ENCODE peak calls at places on chromosomes 11 and 22, in eight cellular contexts. H is psoas muscle, D is pancreas, M is cardiac muscle cell, I is A549, G is mucosa of descending colon, X is tibial artery, Z is BJ. Y is an unnamed sample.

GRCh38 chr22:39489094-39490068 is 12.7 kb upstream of the MIEF1 start:
- DNase-seq in I (no peak), Z (no peak), X (no peak), D (no peak), H (no peak), G (peak; percentile 54), M (no peak), Y (no peak)

GRCh38 chr11:67282155-67282875 is 6.8 kb upstream of the ANKRD13D start:
- DNase-seq in I (no peak), H (peak; percentile 11), D (no peak), G (peak; percentile 53), X (peak; percentile 64), M (no peak), Z (no peak), Y (no peak)

GRCh38 chr11:34222030-34222429 is 116.6 kb downstream of the NAT10 start:
- DNase-seq in I (no peak), D (no peak), X (no peak), H (no peak), M (no peak), Z (no peak), G (no peak), Y (no peak)

GRCh38 chr22:39478461-39478860 is 21.6 kb downstream of the MGAT3 start:
- DNase-seq in X (no peak), I (no peak), Z (no peak), H (no peak), M (peak; percentile 76), G (no peak), D (peak; percentile 43), Y (no peak)

GRCh38 chr11:109221190-109221589 is 200.8 kb upstream of the C11orf87 start:
- DNase-seq in D (no peak), Z (no peak), I (no peak), M (no peak), X (no peak), H (no peak), G (no peak), Y (no peak)

GRCh38 chr11:9109858-9110731 is 18.7 kb upstream of the SCUBE2 start:
- DNase-seq in D (no peak), H (no peak), I (no peak), M (no peak), Z (no peak), X (no peak), G (no peak), Y (no peak)

GRCh38 chr11:73308963-73309960 is 1.2 kb downstream of the ARHGEF17 start:
- DNase-seq in D (peak; percentile 70), I (peak; percentile 84), X (peak; percentile 97), G (peak; percentile 88), M (peak; percentile 96), H (peak; percentile 91), Z (peak; percentile 80), Y (no peak)

GRCh38 chr22:45832959-45833580 is 143.9 kb downstream of the WNT7B start:
- DNase-seq in G (no peak), M (no peak), Z (no peak), I (no peak), D (no peak), H (no peak), X (no peak), Y (no peak)

GRCh38 chr11:38206663-38207062 is 1608.6 kb upstream of the RAG2 start:
- DNase-seq in Z (no peak), M (no peak), I (no peak), D (no peak), X (no peak), G (no peak), H (no peak), Y (no peak)

GRCh38 chr11:62535802-62536201 is 10.8 kb downstream of the AHNAK start:
- DNase-seq in D (no peak), M (no peak), X (no peak), H (no peak), G (no peak), Z (no peak), I (no peak), Y (no peak)
- TF ChIP-seq CTCF in D (no peak), M (no peak), X (no peak), H (no peak), G (no peak), Z (no peak), I (no peak), Y (no peak)

GRCh38 chr11:469684-470667 is 19.9 kb downstream of the PTDSS2 start:
- DNase-seq in I (peak; percentile 67), H (peak; percentile 47), X (peak; percentile 90), G (no peak), D (no peak), M (no peak), Z (no peak), Y (peak; percentile 88)
- H3K4me3 ChIP-seq in I (peak overlapping the region; percentile 21), H (peak overlapping the region; percentile 16), X (peak overlapping the region; percentile 24), G (no peak overlapping the region), D (peak overlapping the region; percentile 8), M (no peak overlapping the region), Z (peak overlapping the region; percentile 10), Y (peak overlapping the region; percentile 62)

GRCh38 chr11:6599884-6600390 is 3.5 kb downstream of the RRP8 start:
- DNase-seq in I (no peak), Z (no peak), H (no peak), G (no peak), X (no peak), D (no peak), M (no peak), Y (no peak)

GRCh38 chr11:6599449-6599848 is 4.0 kb downstream of the RRP8 start:
- DNase-seq in I (no peak), M (no peak), H (no peak), Z (no peak), X (no peak), G (no peak), D (no peak), Y (no peak)

GRCh38 chr11:6598555-6598954 is 4.9 kb downstream of the RRP8 start:
- DNase-seq in M (no peak), D (no peak), Z (no peak), X (no peak), H (no peak), G (no peak), I (no peak), Y (no peak)

GRCh38 chr11:6596237-6596877 is 7.1 kb downstream of the RRP8 start:
- DNase-seq in I (no peak), G (no peak), X (no peak), M (no peak), H (no peak), D (no peak), Z (no peak), Y (no peak)

DNA sequence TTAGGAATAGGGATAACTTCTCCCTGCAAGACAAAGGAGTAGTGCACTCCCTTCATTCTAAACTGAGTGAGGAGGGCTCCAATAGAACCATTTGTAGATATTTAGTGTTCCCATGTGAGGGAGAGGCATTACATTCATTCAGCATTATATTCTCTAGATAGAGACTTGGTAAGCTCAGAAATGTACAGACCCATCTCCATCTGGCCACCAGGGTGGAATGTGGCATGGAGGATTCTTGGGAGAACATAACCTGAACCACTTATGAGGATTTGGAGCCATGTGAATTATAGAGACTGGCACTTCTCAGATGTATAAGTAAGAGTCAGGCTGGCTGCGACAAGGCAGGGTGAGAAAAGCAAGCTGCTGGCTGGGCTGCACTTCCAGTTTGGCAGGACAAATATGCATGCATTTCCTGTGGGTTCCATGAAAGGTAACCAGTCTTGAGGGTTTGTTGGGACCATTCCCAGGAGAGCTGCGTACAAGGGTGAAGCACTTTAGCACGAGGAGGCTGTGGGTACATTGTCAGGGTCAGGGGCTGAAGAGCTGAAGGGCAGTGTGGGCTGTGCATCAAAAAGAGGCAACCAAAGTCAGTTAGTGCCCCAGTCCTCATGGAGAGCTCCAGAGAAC is 9.2 kb downstream of the RRP8 start:
- DNase-seq in G (no peak), H (no peak), M (no peak), X (no peak), I (no peak), Z (no peak), D (no peak), Y (no peak)
- TF ChIP-seq CTCF in G (no peak), H (no peak), M (no peak), X (no peak), I (no peak), Z (no peak), D (no peak), Y (no peak)

GRCh38 chr22:38455063-38455529 is at the start of gene KCNJ4:
- DNase-seq in D (no peak), M (no peak), I (no peak), Z (no peak), H (no peak), X (no peak), G (no peak), Y (no peak)

GRCh38 chr22:38456841-38457699 is 2.1 kb upstream of the KCNJ4 start:
- DNase-seq in I (no peak), Z (no peak), X (no peak), H (no peak), D (no peak), M (no peak), G (no peak), Y (no peak)

GRCh38 chr22:38456272-38456837 is 1.4 kb upstream of the KCNJ4 start:
- DNase-seq in I (no peak), G (no peak), D (no peak), H (no peak), M (no peak), Z (no peak), X (no peak), Y (no peak)

GRCh38 chr22:38454361-38455062 is 487 bp downstream of the KCNJ4 start:
- DNase-seq in M (peak; percentile 51), X (no peak), Z (no peak), D (no peak), I (no peak), H (no peak), G (no peak), Y (no peak)

DNA sequence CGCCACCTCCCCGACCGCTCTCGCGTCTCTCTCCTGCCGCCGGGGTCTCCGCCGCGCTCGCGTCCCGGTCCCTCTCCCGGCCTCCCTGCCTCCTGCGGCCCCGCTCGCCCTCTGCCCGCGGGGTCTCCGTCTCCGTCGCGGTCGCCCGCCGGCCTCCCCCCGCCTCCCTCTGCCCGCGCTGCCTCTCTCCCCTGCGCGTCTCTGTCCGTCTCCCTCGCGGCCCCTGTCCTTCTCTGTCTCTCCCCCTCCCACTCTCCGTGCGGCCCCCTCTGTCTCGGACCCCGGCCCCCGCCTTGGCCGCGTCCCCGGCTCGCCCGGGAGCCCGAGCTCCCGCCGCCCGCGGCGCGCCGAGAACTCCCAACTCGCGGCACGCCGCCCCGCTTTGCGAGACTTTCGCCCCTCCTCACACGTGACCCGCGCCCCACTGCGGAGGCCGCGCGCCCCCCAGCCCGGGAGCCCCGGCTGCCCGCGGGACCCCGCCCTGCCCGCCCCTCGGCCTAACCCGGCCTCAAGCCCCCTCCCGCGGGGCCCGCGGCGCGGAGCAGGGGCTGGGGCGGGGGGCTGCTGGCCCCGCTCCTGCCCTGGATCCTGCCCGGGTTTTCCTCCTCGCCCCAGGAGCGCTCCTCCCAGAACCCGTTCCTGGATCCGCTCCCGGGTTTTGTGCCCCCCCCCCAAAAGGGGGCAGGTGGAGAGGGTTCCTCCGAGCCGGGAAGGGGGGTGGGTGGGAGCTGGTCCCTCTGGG is 702 bp upstream of the KCNJ4 start:
- DNase-seq in M (peak; percentile 75), H (no peak), D (no peak), I (no peak), Z (no peak), X (no peak), G (no peak), Y (no peak)
- H3K4me3 ChIP-seq in M (peak overlapping the region; percentile 65), H (peak overlapping the region; percentile 56), D (peak overlapping the region; percentile 45), I (peak overlapping the region; percentile 62), Z (peak overlapping the region; percentile 7), X (peak overlapping the region; percentile 46), G (no peak overlapping the region), Y (peak overlapping the region; percentile 59)

Y was measured in dorsolateral prefrontal cortex.